ENCODE peak calls at places on chromosome 19, in four cellular contexts. C is mucosa of descending colon, O is endothelial cell of umbilical vein, Q is NCI-H510A. P is an unnamed sample.

GRCh38 chr19:4294389-4294788 is 7.8 kb downstream of the TMIGD2 start:
- DNase-seq in C (no peak), O (no peak), Q (no peak), P (no peak)

GRCh38 chr19:56155124-56155687 is 14.1 kb downstream of the ZNF444 start:
- DNase-seq in C (no peak), O (no peak), Q (no peak), P (no peak)

GRCh38 chr19:35040826-35041547 is 534 bp upstream of the HPN start:
- DNase-seq in C (peak), O (peak), Q (no peak), P (no peak)

GRCh38 chr19:6239401-6239844 is 40.4 kb downstream of the MLLT1 start:
- DNase-seq in C (no peak), O (peak), Q (no peak), P (no peak)

GRCh38 chr19:8451885-8452284 is 7.1 kb downstream of the HNRNPM start:
- DNase-seq in C (no peak), O (no peak), Q (no peak), P (no peak)

GRCh38 chr19:695350-695949 is at the start of gene PRSS57:
- DNase-seq in C (no peak), O (no peak), Q (no peak), P (no peak)

GRCh38 chr19:3670258-3670795 is 29.9 kb downstream of the PIP5K1C start:
- DNase-seq in C (no peak), O (peak), Q (no peak), P (no peak)

GRCh38 chr19:48391100-48392005 is at the start of gene KDELR1:
- DNase-seq in C (peak), O (peak), Q (peak), P (peak)

GRCh38 chr19:32224371-32225244 is 120.8 kb upstream of the ZNF507 start:
- DNase-seq in C (no peak), O (peak), Q (no peak), P (no peak)

GRCh38 chr19:56189785-56190184 is 7.8 kb downstream of the ZSCAN5B start:
- DNase-seq in C (no peak), O (no peak), Q (no peak), P (no peak)

GRCh38 chr19:49142866-49143335 is 12.3 kb downstream of the HRC start:
- DNase-seq in C (peak), O (peak), Q (peak), P (peak)